ENCODE peak calls at places on chromosome 5, in five cellular contexts. One of them, this sample, is unnamed.
A peak's percentile ranks its signal among the peaks of the same experiment; 100 is the strongest.

GRCh38 chr5:50595199-50595598 is 71.2 kb upstream of the PARP8 start:
- DNase-seq in lower leg skin: no peak
- DNase-seq in tibial nerve: no peak
- DNase-seq in fibroblast of pulmonary artery: peak; percentile 45
- DNase-seq in nephron progenitor cell: no peak
- DNase-seq in this sample: no peak

GRCh38 chr5:122721127-122721526 is 53.8 kb upstream of the SNX2 start:
- DNase-seq in lower leg skin: no peak
- DNase-seq in tibial nerve: no peak
- DNase-seq in fibroblast of pulmonary artery: no peak
- DNase-seq in nephron progenitor cell: no peak
- DNase-seq in this sample: no peak

GRCh38 chr5:132296412-132297001 is 2.3 kb downstream of the SLC22A4 start:
- DNase-seq in lower leg skin: peak; percentile 80
- DNase-seq in tibial nerve: no peak
- DNase-seq in fibroblast of pulmonary artery: peak; percentile 76
- DNase-seq in nephron progenitor cell: no peak
- DNase-seq in this sample: no peak

GRCh38 chr5:134554319-134555222 is 29.1 kb downstream of the JADE2 start:
- DNase-seq in lower leg skin: no peak
- DNase-seq in tibial nerve: peak; percentile 42
- DNase-seq in fibroblast of pulmonary artery: peak; percentile 87
- DNase-seq in nephron progenitor cell: no peak
- DNase-seq in this sample: peak; percentile 78

GRCh38 chr5:127934791-127935256 is 148.7 kb upstream of the SLC12A2 start:
- DNase-seq in lower leg skin: no peak
- DNase-seq in tibial nerve: no peak
- DNase-seq in fibroblast of pulmonary artery: peak; percentile 86
- DNase-seq in nephron progenitor cell: no peak
- DNase-seq in this sample: no peak

GRCh38 chr5:151745071-151745705 is 13.2 kb downstream of the ATOX1 start:
- DNase-seq in lower leg skin: peak; percentile 93
- DNase-seq in tibial nerve: peak; percentile 40
- DNase-seq in fibroblast of pulmonary artery: peak; percentile 84
- DNase-seq in nephron progenitor cell: no peak
- DNase-seq in this sample: no peak

GRCh38 chr5:124980174-124980941 is 233.9 kb upstream of the ZNF608 start:
- DNase-seq in lower leg skin: no peak
- DNase-seq in tibial nerve: no peak
- DNase-seq in fibroblast of pulmonary artery: no peak
- DNase-seq in nephron progenitor cell: no peak
- DNase-seq in this sample: peak; percentile 44

GRCh38 chr5:77292026-77292757 is 81.7 kb downstream of the PDE8B start:
- DNase-seq in lower leg skin: no peak
- DNase-seq in tibial nerve: no peak
- DNase-seq in fibroblast of pulmonary artery: no peak
- DNase-seq in nephron progenitor cell: no peak
- DNase-seq in this sample: no peak

GRCh38 chr5:175520873-175521272 is 42.5 kb downstream of the SFXN1 start:
- DNase-seq in lower leg skin: no peak
- DNase-seq in tibial nerve: no peak
- DNase-seq in fibroblast of pulmonary artery: no peak
- DNase-seq in nephron progenitor cell: no peak
- DNase-seq in this sample: no peak

GRCh38 chr5:174816858-174817257 is 92.5 kb downstream of the MSX2 start:
- DNase-seq in lower leg skin: no peak
- DNase-seq in tibial nerve: no peak
- DNase-seq in fibroblast of pulmonary artery: no peak
- DNase-seq in nephron progenitor cell: no peak
- DNase-seq in this sample: no peak

DNA sequence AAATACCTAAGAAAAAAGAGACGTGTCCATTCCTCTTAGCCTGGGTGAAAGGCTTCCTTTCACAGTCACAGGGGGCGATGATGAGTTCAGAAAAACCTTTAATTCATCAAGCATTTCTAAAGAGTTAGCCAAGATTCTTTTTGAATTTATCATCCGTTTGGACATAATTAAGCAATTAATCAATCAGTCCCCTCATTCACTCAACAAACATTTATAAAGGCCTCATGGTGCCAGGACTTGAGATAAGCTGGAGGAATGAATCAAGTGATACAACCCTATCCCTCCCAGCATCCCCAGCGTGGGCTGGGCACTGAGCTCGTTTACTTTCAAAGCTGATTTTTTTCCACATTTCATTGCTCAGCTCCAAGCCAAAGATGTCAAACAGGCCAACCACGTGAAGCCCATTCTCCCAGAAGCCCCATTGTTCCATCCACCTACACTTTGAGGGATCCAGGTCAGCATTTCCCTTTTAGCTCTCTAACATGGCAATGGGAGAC is 140.5 kb downstream of the SLIT3 start:
- DNase-seq in lower leg skin: peak; percentile 81
- DNase-seq in tibial nerve: no peak
- DNase-seq in fibroblast of pulmonary artery: peak; percentile 59
- DNase-seq in nephron progenitor cell: no peak
- DNase-seq in this sample: no peak
- TF ChIP-seq CTCF in lower leg skin: no peak
- TF ChIP-seq CTCF in tibial nerve: no peak
- TF ChIP-seq CTCF in fibroblast of pulmonary artery: peak; percentile 35
- TF ChIP-seq CTCF in nephron progenitor cell: no peak
- TF ChIP-seq CTCF in this sample: no peak

DNA sequence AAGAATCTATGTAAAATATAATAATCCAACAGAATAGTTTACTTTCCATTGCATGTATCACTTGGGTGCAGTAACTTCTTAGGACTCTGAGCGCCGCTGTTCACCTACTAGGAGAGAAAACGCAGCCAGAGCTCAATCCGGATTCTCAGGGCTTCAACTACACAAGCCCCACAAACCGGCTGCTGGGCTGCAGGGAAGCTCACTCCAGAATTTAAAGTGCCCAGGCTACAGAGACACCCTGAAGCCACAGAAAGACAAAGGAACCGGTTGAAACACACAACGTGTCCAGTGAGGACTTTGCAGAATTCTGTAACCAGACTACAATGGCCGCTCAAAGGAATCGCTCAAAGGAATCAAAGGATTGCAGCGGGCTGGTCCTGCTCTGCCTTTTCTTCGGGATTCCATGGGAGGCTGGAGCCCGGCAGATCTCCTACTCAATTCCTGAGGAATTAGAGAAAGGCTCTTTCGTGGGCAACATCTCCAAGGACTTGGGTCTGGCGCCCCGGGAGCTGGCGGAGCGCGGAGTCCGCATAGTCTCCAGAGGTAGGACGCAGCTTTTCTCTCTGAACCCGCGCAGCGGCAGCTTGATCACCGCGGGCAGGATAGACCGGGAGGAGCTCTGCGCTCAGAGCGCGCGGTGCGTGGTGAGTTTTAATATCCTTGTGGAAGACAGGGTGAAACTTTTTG is at the start of gene PCDHGA10:
- DNase-seq in lower leg skin: no peak
- DNase-seq in tibial nerve: no peak
- DNase-seq in fibroblast of pulmonary artery: peak; percentile 84
- DNase-seq in nephron progenitor cell: peak; percentile 45
- DNase-seq in this sample: peak; percentile 61
- TF ChIP-seq CTCF in lower leg skin: no peak
- TF ChIP-seq CTCF in tibial nerve: peak; percentile 15
- TF ChIP-seq CTCF in fibroblast of pulmonary artery: peak; percentile 75
- TF ChIP-seq CTCF in nephron progenitor cell: peak; percentile 56
- TF ChIP-seq CTCF in this sample: peak; percentile 82

GRCh38 chr5:67493676-67494075 is 297.1 kb upstream of the CD180 start:
- DNase-seq in lower leg skin: no peak
- DNase-seq in tibial nerve: no peak
- DNase-seq in fibroblast of pulmonary artery: peak; percentile 31
- DNase-seq in nephron progenitor cell: no peak
- DNase-seq in this sample: no peak
- TF ChIP-seq CTCF in lower leg skin: no peak
- TF ChIP-seq CTCF in tibial nerve: peak; percentile 23
- TF ChIP-seq CTCF in fibroblast of pulmonary artery: peak; percentile 15
- TF ChIP-seq CTCF in nephron progenitor cell: no peak
- TF ChIP-seq CTCF in this sample: no peak

GRCh38 chr5:138659121-138659520 is 83.9 kb upstream of the HSPA9 start:
- DNase-seq in lower leg skin: no peak
- DNase-seq in tibial nerve: no peak
- DNase-seq in fibroblast of pulmonary artery: no peak
- DNase-seq in nephron progenitor cell: no peak
- DNase-seq in this sample: no peak

GRCh38 chr5:138654281-138654867 is 79.2 kb upstream of the HSPA9 start:
- DNase-seq in lower leg skin: no peak
- DNase-seq in tibial nerve: no peak
- DNase-seq in fibroblast of pulmonary artery: peak; percentile 20
- DNase-seq in nephron progenitor cell: no peak
- DNase-seq in this sample: peak; percentile 44

GRCh38 chr5:138657360-138657759 is 82.2 kb upstream of the HSPA9 start:
- DNase-seq in lower leg skin: no peak
- DNase-seq in tibial nerve: no peak
- DNase-seq in fibroblast of pulmonary artery: no peak
- DNase-seq in nephron progenitor cell: no peak
- DNase-seq in this sample: no peak

GRCh38 chr5:138655530-138656245 is 80.5 kb upstream of the HSPA9 start:
- DNase-seq in lower leg skin: no peak
- DNase-seq in tibial nerve: peak; percentile 38
- DNase-seq in fibroblast of pulmonary artery: peak; percentile 84
- DNase-seq in nephron progenitor cell: no peak
- DNase-seq in this sample: no peak

DNA sequence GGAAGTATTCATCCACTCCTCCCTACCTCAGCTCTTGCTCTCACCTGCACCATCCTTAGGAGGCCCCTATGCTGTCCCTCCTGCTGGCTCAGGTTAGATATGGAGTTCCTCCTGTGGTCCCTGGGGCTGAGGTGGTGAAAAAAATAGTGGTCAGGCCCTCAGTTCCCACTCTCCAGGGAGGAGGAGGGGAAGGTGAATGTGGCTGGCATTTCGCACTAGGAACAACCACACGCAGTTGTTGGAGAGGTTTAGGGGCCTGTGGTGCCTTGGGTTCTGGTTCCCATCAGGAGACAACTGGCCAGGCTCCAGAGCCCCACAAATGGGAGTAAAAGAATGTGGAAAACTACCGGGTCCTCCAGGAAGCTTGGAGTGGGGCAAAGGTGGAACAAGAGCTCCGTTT is 81.7 kb upstream of the HSPA9 start:
- DNase-seq in lower leg skin: no peak
- DNase-seq in tibial nerve: no peak
- DNase-seq in fibroblast of pulmonary artery: no peak
- DNase-seq in nephron progenitor cell: no peak
- DNase-seq in this sample: no peak
- TF ChIP-seq CTCF in lower leg skin: no peak
- TF ChIP-seq CTCF in tibial nerve: no peak
- TF ChIP-seq CTCF in fibroblast of pulmonary artery: no peak
- TF ChIP-seq CTCF in nephron progenitor cell: no peak
- TF ChIP-seq CTCF in this sample: no peak

DNA sequence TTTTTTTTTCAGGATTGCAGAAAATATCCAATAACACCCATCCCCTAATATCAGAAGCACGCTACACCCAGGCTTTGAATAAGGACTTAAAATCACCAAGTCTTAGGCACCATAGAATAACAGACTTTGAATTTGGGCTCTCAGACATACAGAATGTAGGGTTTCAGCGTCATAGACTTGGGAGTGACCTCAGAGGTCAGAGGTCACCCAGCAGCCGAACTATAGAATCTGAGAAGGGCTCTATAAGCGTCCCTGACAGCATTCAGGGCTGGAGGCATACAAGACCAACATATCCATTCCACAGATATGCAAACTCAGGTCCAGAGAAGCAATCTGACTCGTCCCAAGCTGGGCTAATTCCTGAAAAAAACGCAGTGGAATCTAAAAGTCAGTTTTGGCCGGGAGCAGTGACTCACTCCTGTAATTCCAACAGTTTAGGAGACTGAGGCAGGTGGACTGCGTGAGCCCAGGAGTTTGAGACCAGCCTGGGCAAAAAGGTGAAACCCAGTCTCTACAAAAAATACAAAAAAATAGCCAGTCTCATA is 34.7 kb downstream of the SLC6A7 start:
- DNase-seq in lower leg skin: no peak
- DNase-seq in tibial nerve: no peak
- DNase-seq in fibroblast of pulmonary artery: no peak
- DNase-seq in nephron progenitor cell: peak; percentile 38
- DNase-seq in this sample: no peak
- TF ChIP-seq CTCF in lower leg skin: no peak
- TF ChIP-seq CTCF in tibial nerve: no peak
- TF ChIP-seq CTCF in fibroblast of pulmonary artery: no peak
- TF ChIP-seq CTCF in nephron progenitor cell: no peak
- TF ChIP-seq CTCF in this sample: no peak

GRCh38 chr5:138824924-138825863 is 49.9 kb downstream of the LRRTM2 start:
- DNase-seq in lower leg skin: no peak
- DNase-seq in tibial nerve: no peak
- DNase-seq in fibroblast of pulmonary artery: peak; percentile 36
- DNase-seq in nephron progenitor cell: no peak
- DNase-seq in this sample: peak; percentile 39
- TF ChIP-seq CTCF in lower leg skin: no peak
- TF ChIP-seq CTCF in tibial nerve: peak; percentile 28
- TF ChIP-seq CTCF in fibroblast of pulmonary artery: peak; percentile 67
- TF ChIP-seq CTCF in nephron progenitor cell: peak; percentile 81
- TF ChIP-seq CTCF in this sample: peak; percentile 72

GRCh38 chr5:180040287-180041214 is 31.0 kb downstream of the RNF130 start:
- DNase-seq in lower leg skin: no peak
- DNase-seq in tibial nerve: no peak
- DNase-seq in fibroblast of pulmonary artery: no peak
- DNase-seq in nephron progenitor cell: no peak
- DNase-seq in this sample: no peak

GRCh38 chr5:180035532-180035931 is 36.0 kb downstream of the RNF130 start:
- DNase-seq in lower leg skin: no peak
- DNase-seq in tibial nerve: no peak
- DNase-seq in fibroblast of pulmonary artery: no peak
- DNase-seq in nephron progenitor cell: no peak
- DNase-seq in this sample: no peak

DNA sequence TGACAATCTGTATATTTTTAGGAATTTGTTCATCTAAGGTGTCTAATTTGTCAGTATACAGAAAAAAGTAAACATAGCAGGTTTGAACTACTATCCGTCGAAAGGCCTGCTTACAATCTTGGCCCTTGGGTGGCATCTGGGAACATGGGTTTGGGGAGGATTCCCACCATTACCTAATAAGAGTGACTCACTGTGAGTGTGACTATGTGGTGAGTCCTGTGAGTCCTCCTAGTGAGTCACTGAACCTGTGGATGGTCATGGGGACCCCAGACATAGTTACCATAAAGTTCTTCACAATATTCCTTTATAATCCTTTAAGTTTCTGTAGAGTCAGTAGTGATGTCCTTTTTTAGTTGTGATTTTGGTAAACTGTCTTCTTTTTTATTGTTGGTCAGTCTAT is 37.0 kb downstream of the RNF130 start:
- DNase-seq in lower leg skin: no peak
- DNase-seq in tibial nerve: no peak
- DNase-seq in fibroblast of pulmonary artery: peak; percentile 20
- DNase-seq in nephron progenitor cell: no peak
- DNase-seq in this sample: no peak
- TF ChIP-seq CTCF in lower leg skin: no peak
- TF ChIP-seq CTCF in tibial nerve: no peak
- TF ChIP-seq CTCF in fibroblast of pulmonary artery: no peak
- TF ChIP-seq CTCF in nephron progenitor cell: no peak
- TF ChIP-seq CTCF in this sample: no peak